ENCODE peak calls at places on chromosomes 2 and 18, in four cellular contexts. O is H1, I is HepG2, H is SK-N-SH. A is an unnamed sample.

GRCh38 chr2:97870396-97870843 is 125.3 kb downstream of the TMEM131 start:
- DNase-seq in I (peak), O (no peak), H (no peak), A (peak)

GRCh38 chr18:32086866-32087265 is 4.8 kb upstream of the RNF138 start:
- DNase-seq in O (no peak), H (no peak), I (no peak), A (no peak)

GRCh38 chr2:101361519-101361918 is 25.8 kb downstream of the CREG2 start:
- DNase-seq in O (no peak), I (no peak), H (no peak), A (no peak)

GRCh38 chr2:202376460-202377307 is 557 bp downstream of the BMPR2 start:
- DNase-seq in H (peak), O (no peak), I (no peak), A (no peak)

GRCh38 chr2:138059967-138060635 is 95.8 kb downstream of the HNMT start:
- DNase-seq in O (no peak), H (peak), I (peak), A (no peak)

GRCh38 chr18:2894131-2894840 is 47.5 kb downstream of the EMILIN2 start:
- DNase-seq in I (peak), O (no peak), H (no peak), A (no peak)

GRCh38 chr2:169069341-169069740 is at the start of gene DHRS9:
- DNase-seq in H (no peak), I (no peak), O (no peak), A (no peak)

GRCh38 chr2:74458957-74459290 is 686 bp downstream of the WBP1 start:
- DNase-seq in O (no peak), H (peak), I (no peak), A (no peak)

GRCh38 chr2:62489702-62490101 is 16.3 kb downstream of the TMEM17 start:
- DNase-seq in O (no peak), I (peak), H (no peak), A (no peak)

GRCh38 chr2:144358979-144359541 is 160.9 kb downstream of the ZEB2 start:
- DNase-seq in O (no peak), H (no peak), I (no peak), A (peak)
- TF ChIP-seq EP300 in O (no peak), H (no peak), I (no peak), A (no peak)

DNA sequence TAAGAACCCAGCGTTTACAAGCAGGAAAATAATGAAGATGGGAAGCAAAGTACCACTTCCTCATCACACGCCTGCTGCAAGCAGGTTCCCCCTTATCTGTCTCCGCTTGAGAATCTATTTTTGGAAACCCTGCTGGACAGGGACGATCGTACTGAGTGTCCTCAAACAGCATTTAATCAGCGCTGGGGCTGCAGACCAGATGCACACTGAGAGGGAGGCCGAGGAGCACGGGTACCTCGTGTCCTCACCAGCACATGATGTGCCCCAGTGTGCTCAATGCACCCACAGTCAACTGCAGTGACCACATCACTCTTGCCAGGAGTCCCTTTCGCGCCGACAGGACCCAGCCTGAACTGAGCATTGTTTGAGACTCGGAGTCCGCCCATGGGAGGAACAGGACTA is 160.3 kb downstream of the HDAC4 start:
- DNase-seq in I (no peak), O (no peak), H (peak), A (no peak)
- TF ChIP-seq SIN3A in I (no peak), O (no peak), H (no peak), A (no peak)

DNA sequence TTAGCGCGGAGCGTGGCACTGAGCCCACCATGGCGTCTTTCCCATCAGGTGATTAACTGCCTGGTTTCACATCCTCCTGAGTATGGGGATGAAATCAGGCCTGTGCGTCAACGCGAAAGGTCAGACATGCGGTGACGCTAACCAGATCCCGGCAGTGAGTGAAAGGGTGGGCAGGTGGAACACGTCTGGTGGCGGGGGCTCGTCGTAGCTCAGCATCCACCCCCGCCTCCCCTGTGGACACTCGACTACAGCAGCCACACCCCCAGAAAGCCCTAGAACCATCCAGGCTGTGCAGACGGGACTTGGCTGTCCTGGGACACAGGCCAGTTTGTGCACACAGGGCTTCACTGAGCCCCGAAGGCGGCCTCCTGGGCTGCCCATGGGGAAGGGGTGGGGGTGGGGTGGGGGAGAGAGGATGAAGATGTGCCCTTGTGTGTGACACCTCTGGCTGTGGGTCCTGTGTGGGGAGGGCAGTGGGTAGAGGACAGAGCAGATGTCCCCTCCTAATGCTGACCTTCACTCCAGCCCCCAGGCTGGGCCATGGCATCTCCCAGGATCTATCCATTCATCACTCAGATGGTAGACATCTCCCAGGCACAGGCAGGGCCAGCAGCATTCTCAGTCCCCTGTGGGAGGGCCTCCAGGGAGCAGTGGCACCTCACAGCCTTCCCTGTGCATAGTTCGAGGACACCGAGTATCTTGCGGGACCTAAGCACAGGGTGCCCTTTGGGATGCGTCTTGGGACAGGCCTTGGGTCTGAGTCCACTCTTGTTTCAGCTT is 27.5 kb downstream of the RAMP1 start:
- DNase-seq in O (no peak), I (no peak), H (peak), A (no peak)
- TF ChIP-seq EP300 in O (no peak), I (no peak), H (peak), A (no peak)

GRCh38 chr2:69436594-69436936 is 670 bp downstream of the NFU1 start:
- DNase-seq in H (no peak), O (no peak), I (no peak), A (peak)
- TF ChIP-seq SIN3A in H (no peak), O (no peak), I (no peak), A (no peak)

GRCh38 chr2:64819371-64819770 is 165.7 kb upstream of the SERTAD2 start:
- DNase-seq in O (no peak), H (no peak), I (no peak), A (no peak)

GRCh38 chr2:64818650-64819032 is 164.9 kb upstream of the SERTAD2 start:
- DNase-seq in O (no peak), H (no peak), I (no peak), A (no peak)

GRCh38 chr2:64823794-64824193 is 165.4 kb upstream of the SLC1A4 start:
- DNase-seq in I (no peak), H (no peak), O (peak), A (no peak)

GRCh38 chr2:64819774-64820688 is 166.3 kb upstream of the SERTAD2 start:
- DNase-seq in H (no peak), O (no peak), I (no peak), A (peak)

DNA sequence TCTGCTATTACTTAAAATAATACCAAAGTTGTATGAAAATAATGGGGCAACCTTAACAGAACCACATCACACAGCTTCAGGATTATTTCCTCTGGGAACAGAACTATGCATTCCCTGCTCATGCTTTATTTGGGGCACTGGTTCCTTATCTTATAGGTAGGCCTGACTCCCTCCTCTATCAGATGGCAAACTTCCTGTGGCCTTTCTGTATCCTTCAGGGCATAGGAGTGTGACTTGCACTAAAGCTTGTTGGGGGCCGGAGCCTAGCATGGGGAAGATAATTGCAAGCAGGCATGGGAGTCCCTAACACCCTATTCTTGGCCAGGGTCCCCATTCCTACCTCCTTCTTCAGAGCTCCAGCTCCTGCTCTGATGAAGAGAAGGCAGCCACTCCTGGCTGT is 167.2 kb upstream of the SERTAD2 start:
- DNase-seq in I (no peak), O (no peak), H (no peak), A (no peak)
- TF ChIP-seq EP300 in I (no peak), O (no peak), H (no peak), A (no peak)

DNA sequence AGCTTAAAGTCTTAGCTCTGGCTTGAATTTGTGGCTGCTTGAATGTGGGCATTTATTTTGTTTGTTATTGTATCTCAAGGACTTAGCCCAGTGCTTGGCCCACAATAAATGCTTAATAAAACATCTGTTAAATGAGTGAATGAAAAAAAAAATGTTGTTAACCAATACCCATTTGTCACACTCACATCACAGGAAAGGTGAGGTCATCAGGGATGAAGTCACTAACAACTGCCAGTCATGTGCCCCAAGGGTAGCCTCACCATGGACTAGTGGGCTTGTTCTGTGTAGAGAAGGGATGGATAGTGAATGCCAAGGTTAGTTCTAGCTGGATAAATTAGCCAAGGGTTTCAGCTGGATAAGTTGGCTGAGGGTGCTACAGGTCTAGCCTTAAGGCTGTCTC is 3.0 kb downstream of the NRBP1 start:
- DNase-seq in I (peak), H (no peak), O (no peak), A (no peak)
- TF ChIP-seq SIN3A in I (no peak), H (no peak), O (no peak), A (no peak)

A was measured in GM12878.